ENCODE peak calls at places on chromosomes 4 and X, in eight cellular contexts. M, E, S, B, D, Q, P and Y are unnamed samples.

GRCh38 chr4:185879666-185880312 is 67.8 kb upstream of the SORBS2 start:
- DNase-seq in M (no peak), E (no peak), S (no peak), B (no peak), D (no peak), Q (no peak), P (no peak), Y (no peak)

GRCh38 chr4:125316781-125317525 is 2.2 kb downstream of the FAT4 start:
- DNase-seq in M (peak), E (no peak), S (peak), B (no peak), D (peak), Q (peak), P (no peak), Y (peak)

GRCh38 chr4:3721627-3722026 is 44.6 kb upstream of the ADRA2C start:
- DNase-seq in M (no peak), E (no peak), S (no peak), B (no peak), D (no peak), Q (no peak), P (no peak), Y (no peak)

GRCh38 chr4:12844111-12844510 is 640.0 kb downstream of the RAB28 start:
- DNase-seq in M (no peak), E (no peak), S (no peak), B (no peak), D (peak), Q (no peak), P (no peak), Y (no peak)

GRCh38 chr4:8473198-8473919 is 32.8 kb downstream of the TRMT44 start:
- DNase-seq in M (no peak), E (no peak), S (no peak), B (no peak), D (no peak), Q (no peak), P (no peak), Y (no peak)

GRCh38 chr4:2449051-2449450 is 19.9 kb upstream of the RNF4 start:
- DNase-seq in M (no peak), E (no peak), S (no peak), B (no peak), D (no peak), Q (no peak), P (no peak), Y (no peak)

GRCh38 chr4:37385424-37385823 is 140.9 kb downstream of the NWD2 start:
- DNase-seq in M (no peak), E (no peak), S (no peak), B (no peak), D (no peak), Q (no peak), P (no peak), Y (no peak)

GRCh38 chrX:119989905-119990408 is 46.4 kb upstream of the NKAP start:
- DNase-seq in M (no peak), E (no peak), S (no peak), B (no peak), D (no peak), Q (no peak), P (peak), Y (no peak)

GRCh38 chr4:161203865-161204264 is 959.9 kb downstream of the FSTL5 start:
- DNase-seq in M (no peak), E (no peak), S (no peak), B (no peak), D (no peak), Q (no peak), P (no peak), Y (no peak)

GRCh38 chr4:142406051-142406549 is 440.0 kb downstream of the INPP4B start:
- DNase-seq in M (no peak), E (no peak), S (peak), B (no peak), D (peak), Q (peak), P (no peak), Y (peak)

GRCh38 chr4:33107813-33108212 is 2387.6 kb downstream of the PCDH7 start:
- DNase-seq in M (no peak), E (no peak), S (no peak), B (no peak), D (no peak), Q (no peak), P (no peak), Y (no peak)

GRCh38 chrX:37755073-37755472 is 24.8 kb upstream of the CYBB start:
- DNase-seq in M (no peak), E (no peak), S (no peak), B (no peak), D (no peak), Q (no peak), P (no peak), Y (no peak)

GRCh38 chrX:96987228-96987627 is 103.5 kb downstream of the RPA4 start:
- DNase-seq in M (no peak), E (no peak), S (no peak), B (no peak), D (no peak), Q (peak), P (no peak), Y (peak)

GRCh38 chrX:11239230-11239629 is 54.0 kb upstream of the AMELX start:
- DNase-seq in M (no peak), E (no peak), S (no peak), B (no peak), D (peak), Q (peak), P (no peak), Y (peak)

GRCh38 chrX:71606536-71607216 is 11.6 kb downstream of the CXCR3 start:
- DNase-seq in M (no peak), E (no peak), S (no peak), B (no peak), D (no peak), Q (no peak), P (no peak), Y (no peak)

GRCh38 chrX:70470850-70471289 is 26.2 kb downstream of the DLG3 start:
- DNase-seq in M (no peak), E (no peak), S (no peak), B (no peak), D (peak), Q (no peak), P (no peak), Y (peak)

GRCh38 chr4:36133658-36134057 is 110.7 kb downstream of the ARAP2 start:
- DNase-seq in M (no peak), E (no peak), S (no peak), B (no peak), D (no peak), Q (no peak), P (no peak), Y (no peak)

GRCh38 chrX:13266641-13267420 is 53.0 kb downstream of the ATXN3L start:
- DNase-seq in M (no peak), E (no peak), S (no peak), B (no peak), D (peak), Q (no peak), P (no peak), Y (peak)